ENCODE peak calls at places on chromosomes 2 and 18, in ten cellular contexts. R is IMR-90, J is Peyer's patch, X is transverse colon, C is HCT116, L is heart left ventricle, V is NB4, E is stomach, I is uterus, K is esophagus squamous epithelium. Y is an unnamed sample.

GRCh38 chr2:45028276-45028675 is 19.0 kb upstream of the SIX2 start:
- DNase-seq in V (no peak), J (no peak), X (no peak), C (no peak), L (no peak), R (no peak), I (no peak), K (no peak), E (no peak), Y (no peak)

GRCh38 chr2:189267925-189268579 is 88.5 kb upstream of the COL5A2 start:
- DNase-seq in C (no peak), I (no peak), J (no peak), K (no peak), E (no peak), V (no peak), R (peak), X (no peak), L (no peak), Y (no peak)

GRCh38 chr18:67845035-67845434 is 328.5 kb upstream of the DSEL start:
- DNase-seq in X (no peak), C (no peak), L (no peak), K (no peak), R (no peak), V (no peak), J (no peak), E (no peak), I (no peak), Y (no peak)

GRCh38 chr18:58871514-58872490 is 7.1 kb downstream of the ZNF532 start:
- DNase-seq in K (no peak), J (no peak), L (no peak), I (no peak), V (no peak), E (no peak), R (peak), C (no peak), X (no peak), Y (no peak)

GRCh38 chr18:67425724-67426123 is 90.8 kb downstream of the DSEL start:
- DNase-seq in K (no peak), C (no peak), V (no peak), L (no peak), J (no peak), R (peak), I (no peak), X (no peak), E (no peak), Y (peak)

GRCh38 chr18:44830551-44830950 is 149.9 kb downstream of the SETBP1 start:
- DNase-seq in E (no peak), R (peak), C (no peak), J (no peak), I (no peak), V (no peak), L (no peak), X (no peak), K (no peak), Y (no peak)

GRCh38 chr2:149418065-149418464 is 87.7 kb downstream of the LYPD6 start:
- DNase-seq in X (no peak), K (no peak), I (no peak), L (no peak), J (no peak), E (no peak), C (no peak), R (no peak), V (no peak), Y (no peak)

GRCh38 chr2:42328148-42328833 is 32.7 kb downstream of the COX7A2L start:
- DNase-seq in C (peak), L (no peak), J (no peak), V (peak), K (no peak), R (peak), X (no peak), I (no peak), E (no peak), Y (no peak)

GRCh38 chr18:36020174-36020711 is 47.1 kb downstream of the RPRD1A start:
- DNase-seq in R (no peak), J (no peak), K (no peak), L (no peak), X (no peak), C (no peak), V (no peak), E (no peak), I (no peak), Y (no peak)

GRCh38 chr18:36012891-36013290 is 40.4 kb downstream of the RMP24 start:
- DNase-seq in L (no peak), E (no peak), V (no peak), K (no peak), J (no peak), C (no peak), I (no peak), X (no peak), R (no peak), Y (no peak)

GRCh38 chr18:36015629-36016028 is 43.1 kb downstream of the RMP24 start:
- DNase-seq in L (no peak), E (no peak), V (no peak), R (no peak), K (no peak), I (no peak), J (no peak), X (no peak), C (no peak), Y (no peak)

DNA sequence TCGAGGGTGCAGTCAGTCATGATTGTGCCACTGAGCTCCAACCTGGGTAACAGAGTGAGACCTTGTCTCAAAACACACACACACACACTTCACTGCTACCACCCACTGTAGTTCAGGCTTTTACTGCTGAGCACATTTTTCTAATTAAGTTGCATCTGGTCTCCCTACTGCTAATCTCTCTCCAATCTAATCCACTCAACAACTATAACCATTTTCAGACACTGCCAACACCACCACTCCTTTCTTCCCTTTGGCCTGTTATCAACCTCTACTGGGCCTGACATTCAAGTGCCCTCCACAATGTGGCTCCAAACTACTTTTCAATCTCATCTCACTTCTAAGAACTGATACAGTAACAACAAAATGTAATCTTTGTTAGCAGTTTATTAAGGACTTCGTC is 44.8 kb downstream of the RMP24 start:
- DNase-seq in V (no peak), J (no peak), K (no peak), R (no peak), C (no peak), L (no peak), X (no peak), I (no peak), E (no peak), Y (no peak)
- TF ChIP-seq POLR2A in V (no peak), J (no peak), K (no peak), R (no peak), C (no peak), L (no peak), X (no peak), I (no peak), E (no peak), Y (no peak)

GRCh38 chr2:161546635-161547034 is 77.6 kb upstream of the SLC4A10 start:
- DNase-seq in R (no peak), C (no peak), E (no peak), J (no peak), V (no peak), I (no peak), L (no peak), K (no peak), X (no peak), Y (no peak)
- TF ChIP-seq POLR2A in R (no peak), C (no peak), E (no peak), J (no peak), V (no peak), I (no peak), L (no peak), K (no peak), X (no peak), Y (no peak)

GRCh38 chr2:7071137-7071536 is 153.9 kb downstream of the RNF144A start:
- DNase-seq in X (no peak), K (no peak), E (no peak), L (no peak), V (no peak), J (no peak), I (no peak), R (no peak), C (no peak), Y (no peak)
- TF ChIP-seq POLR2A in X (no peak), K (no peak), E (no peak), L (no peak), V (no peak), J (no peak), I (no peak), R (no peak), C (no peak), Y (no peak)

DNA sequence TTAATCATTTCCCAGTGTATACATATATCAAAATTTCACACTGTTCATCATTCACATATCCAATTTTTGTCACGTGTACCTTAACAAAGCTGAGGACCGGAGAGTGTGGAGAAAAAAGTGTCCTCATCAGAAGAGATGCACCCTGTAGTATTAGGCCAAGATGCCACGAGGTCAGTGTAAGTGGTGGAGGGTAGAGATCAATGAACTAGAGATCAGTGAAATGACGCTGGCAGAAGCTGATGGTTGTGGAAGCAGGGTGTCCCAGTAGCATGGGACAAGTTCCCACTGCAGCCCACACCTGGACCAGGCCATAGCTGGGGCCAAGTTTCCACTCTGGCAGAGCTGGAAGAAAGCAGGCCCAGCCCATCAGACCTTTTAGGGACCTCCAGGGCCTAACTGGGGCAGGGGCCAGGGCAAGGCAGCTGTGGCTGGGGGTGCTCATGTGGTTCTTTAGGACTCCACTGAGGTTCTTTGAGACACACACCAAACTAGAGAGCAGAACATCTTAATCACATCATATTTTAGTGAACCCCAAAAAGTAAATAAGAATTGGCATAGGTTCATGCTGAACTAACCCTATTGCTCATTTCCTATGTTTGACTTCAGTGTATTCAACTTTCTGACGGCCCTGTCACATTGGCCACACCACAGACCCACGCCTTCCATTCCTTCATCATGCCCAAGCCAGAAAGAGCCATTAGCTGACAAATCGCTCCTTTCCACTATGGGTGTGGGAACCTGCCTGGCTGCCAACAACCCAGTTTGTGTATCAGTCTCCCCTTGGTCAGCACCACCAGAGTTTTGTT is 21.6 kb upstream of the GPR55 start:
- DNase-seq in E (peak), R (no peak), C (no peak), I (no peak), K (no peak), J (no peak), X (no peak), L (no peak), V (no peak), Y (no peak)
- TF ChIP-seq POLR2A in E (no peak), R (no peak), C (no peak), I (no peak), K (no peak), J (no peak), X (no peak), L (no peak), V (no peak), Y (no peak)

DNA sequence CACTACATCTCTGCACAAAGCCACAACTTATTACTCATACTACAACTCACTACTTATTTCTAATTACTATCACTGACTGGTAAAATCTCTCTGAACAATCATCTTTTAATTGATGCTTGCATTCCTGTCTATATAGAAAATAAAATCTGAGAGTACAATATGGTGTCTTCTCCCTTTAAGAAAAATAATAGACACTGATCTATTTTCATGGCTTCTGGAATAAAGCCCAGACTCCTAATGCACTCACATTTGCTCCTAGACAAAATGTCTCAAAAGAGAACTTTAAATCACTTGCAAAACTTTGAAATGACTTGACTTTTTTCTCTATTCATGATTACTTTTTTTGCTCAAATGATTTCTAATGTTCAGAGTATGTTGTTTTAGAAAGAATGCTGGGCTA is 28.7 kb downstream of the ESCO1 start:
- DNase-seq in I (no peak), V (no peak), X (no peak), C (no peak), E (no peak), R (no peak), K (no peak), J (no peak), L (no peak), Y (no peak)
- TF ChIP-seq POLR2A in I (no peak), V (no peak), X (no peak), C (no peak), E (no peak), R (no peak), K (no peak), J (no peak), L (no peak), Y (no peak)

DNA sequence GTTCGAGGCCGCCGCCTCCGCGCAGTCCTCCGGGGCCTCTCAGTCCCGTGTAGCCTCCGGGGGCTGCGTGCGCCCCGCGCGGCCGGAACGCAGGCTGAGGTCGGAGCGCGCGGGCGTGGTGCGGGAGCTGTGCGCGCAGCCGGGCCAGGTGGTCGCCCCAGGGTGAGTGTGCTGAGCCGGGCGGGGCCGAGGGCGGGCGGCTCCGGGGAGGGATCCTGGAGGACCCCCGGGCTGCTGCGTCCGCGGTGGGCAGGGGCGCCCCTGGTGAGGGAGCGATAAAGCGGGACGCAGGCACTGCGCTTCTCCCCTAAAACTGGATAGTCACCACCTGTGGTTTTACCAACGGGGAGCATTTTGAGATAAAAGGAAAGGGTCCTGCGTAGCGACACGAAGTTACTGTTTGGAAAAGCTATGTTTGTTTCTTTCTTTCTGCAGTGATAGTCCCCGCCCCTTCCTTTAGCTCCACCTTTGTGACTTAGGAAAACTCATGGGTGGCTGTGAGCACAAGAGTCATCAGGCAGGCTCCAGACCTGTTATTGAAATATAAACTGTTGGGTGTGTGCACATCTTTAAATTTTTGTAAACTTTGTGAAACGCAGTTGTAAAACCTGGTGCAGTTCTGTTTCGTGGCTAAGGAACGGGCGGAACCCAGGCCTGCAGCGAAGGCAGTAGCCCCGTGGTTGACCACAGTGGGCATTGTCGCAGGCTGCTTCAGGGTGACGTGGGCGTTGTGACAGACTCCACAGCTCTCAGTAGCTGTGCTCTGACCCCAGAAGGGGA is 687 bp downstream of the CTDP1 start:
- DNase-seq in L (no peak), K (no peak), E (peak), C (no peak), R (peak), I (no peak), V (peak), X (peak), J (no peak), Y (peak)
- TF ChIP-seq POLR2A in L (no peak), K (no peak), E (no peak), C (no peak), R (no peak), I (no peak), V (no peak), X (peak), J (no peak), Y (no peak)

GRCh38 chr2:224933416-224933815 is 108.9 kb downstream of the DOCK10 start:
- DNase-seq in X (no peak), J (no peak), L (no peak), V (no peak), E (no peak), I (no peak), C (no peak), K (no peak), R (no peak), Y (no peak)

GRCh38 chr2:224930124-224930523 is 112.1 kb downstream of the DOCK10 start:
- DNase-seq in E (no peak), K (no peak), I (no peak), J (no peak), X (no peak), L (no peak), C (no peak), V (peak), R (no peak), Y (no peak)

GRCh38 chr2:224931956-224932355 is 110.3 kb downstream of the DOCK10 start:
- DNase-seq in L (no peak), V (no peak), C (no peak), E (no peak), I (no peak), X (no peak), J (no peak), K (no peak), R (no peak), Y (no peak)

GRCh38 chr2:224929512-224929911 is 112.8 kb downstream of the DOCK10 start:
- DNase-seq in I (no peak), V (no peak), R (no peak), L (no peak), K (no peak), E (no peak), C (no peak), X (no peak), J (no peak), Y (no peak)

GRCh38 chr2:224930990-224931389 is 111.3 kb downstream of the DOCK10 start:
- DNase-seq in J (no peak), I (no peak), R (no peak), L (no peak), K (no peak), E (no peak), C (no peak), V (peak), X (no peak), Y (no peak)
- TF ChIP-seq POLR2A in J (no peak), I (no peak), R (no peak), L (no peak), K (no peak), E (no peak), C (no peak), V (no peak), X (no peak), Y (no peak)

GRCh38 chr18:49137093-49137492 is 186.3 kb upstream of the SMAD7 start:
- DNase-seq in K (no peak), L (no peak), J (no peak), E (no peak), V (no peak), I (no peak), C (no peak), X (no peak), R (no peak), Y (no peak)

GRCh38 chr18:49139726-49140125 is 189.0 kb upstream of the SMAD7 start:
- DNase-seq in V (no peak), R (no peak), I (no peak), E (no peak), C (no peak), J (no peak), L (no peak), X (no peak), K (no peak), Y (no peak)

GRCh38 chr18:49135871-49136270 is 185.1 kb upstream of the SMAD7 start:
- DNase-seq in K (no peak), L (no peak), X (no peak), E (no peak), R (peak), V (peak), J (no peak), C (no peak), I (no peak), Y (no peak)

GRCh38 chr18:49133112-49133511 is 182.3 kb upstream of the SMAD7 start:
- DNase-seq in K (no peak), J (no peak), C (no peak), I (no peak), R (no peak), L (no peak), E (no peak), V (no peak), X (no peak), Y (no peak)

DNA sequence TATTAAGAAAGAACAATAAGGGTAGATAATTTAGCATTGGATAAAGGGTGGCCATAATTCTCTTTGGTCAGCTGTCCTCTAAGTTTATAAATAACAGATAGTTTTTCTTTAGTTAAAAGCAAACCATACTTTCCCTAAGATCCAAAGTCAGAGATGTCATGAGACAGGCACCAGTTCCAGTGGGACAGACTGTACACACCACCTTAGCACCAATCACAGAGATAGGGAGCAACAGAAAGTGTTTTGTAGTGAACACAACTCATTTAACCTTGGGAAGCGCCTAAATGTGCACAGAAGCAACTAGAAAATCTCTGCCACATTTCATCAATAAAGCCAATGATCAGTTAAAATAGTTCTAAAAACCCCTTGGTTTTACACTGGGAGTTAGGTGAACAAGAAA is 186.8 kb upstream of the SMAD7 start:
- DNase-seq in K (no peak), J (no peak), V (no peak), R (no peak), X (no peak), L (no peak), I (no peak), E (no peak), C (no peak), Y (no peak)
- TF ChIP-seq POLR2A in K (no peak), J (no peak), V (no peak), R (no peak), X (no peak), L (no peak), I (no peak), E (no peak), C (no peak), Y (no peak)

DNA sequence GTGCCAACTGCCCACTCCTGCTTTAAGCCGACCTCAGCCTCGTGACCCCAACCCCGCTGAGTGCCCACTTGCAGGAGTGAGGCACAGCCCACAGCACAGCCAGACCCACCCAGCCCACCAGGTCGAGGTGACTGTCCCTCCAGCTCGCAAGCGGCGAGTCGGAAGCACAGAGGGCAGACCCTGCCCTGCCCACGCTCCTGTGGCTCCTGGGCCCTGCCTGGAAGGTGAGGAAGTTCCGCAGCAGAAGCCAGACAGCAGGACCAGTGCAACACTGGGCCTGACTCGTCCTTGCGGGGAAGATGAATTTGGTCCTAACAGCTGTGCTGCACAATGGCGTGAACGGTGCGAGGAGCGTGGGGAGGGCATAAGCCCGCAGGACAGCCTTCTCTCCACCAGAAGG is 9.9 kb downstream of the DTYMK start:
- DNase-seq in V (no peak), E (no peak), J (no peak), C (no peak), L (no peak), K (no peak), X (no peak), R (no peak), I (no peak), Y (no peak)
- TF ChIP-seq POLR2A in V (peak), E (no peak), J (no peak), C (no peak), L (no peak), K (no peak), X (no peak), R (no peak), I (no peak), Y (no peak)

Y was measured in H54.